ENCODE peak calls at places on chromosomes 7 and 10, in six cellular contexts. W, S, F, Y, H and C are unnamed samples. For H3K36me3, the result is how much of the 10 kb centered on the place peaks cover.

GRCh38 chr10:96758423-96758822 is 38.1 kb upstream of the PIK3AP1 start:
- DNase-seq in S (no peak), H (no peak), W (no peak), Y (peak), F (no peak), C (no peak)

GRCh38 chr10:70132098-70133029 is at the start of gene AIFM2:
- DNase-seq in Y (peak), W (peak), H (peak), S (peak), F (peak), C (peak)

GRCh38 chr10:18501198-18501597 is 150.2 kb downstream of the NSUN6 start:
- DNase-seq in F (no peak), H (peak), S (peak), Y (no peak), W (no peak), C (no peak)

GRCh38 chr7:10889266-10889898 is 84.3 kb upstream of the PHF14 start:
- DNase-seq in Y (peak), F (peak), W (peak), H (peak), S (peak), C (peak)

GRCh38 chr10:31116226-31116625 is 84.6 kb upstream of the ZNF438 start:
- DNase-seq in W (no peak), H (peak), S (peak), F (no peak), Y (no peak), C (no peak)

GRCh38 chr7:78197447-78197846 is 398.9 kb downstream of the PHTF2 start:
- DNase-seq in Y (no peak), W (no peak), F (peak), S (peak), H (peak), C (no peak)

GRCh38 chr10:124372906-124373305 is 45.8 kb downstream of the OAT start:
- DNase-seq in F (no peak), S (no peak), H (no peak), W (peak), Y (no peak), C (no peak)

GRCh38 chr7:112001089-112001826 is 204.9 kb downstream of the DOCK4 start:
- DNase-seq in W (no peak), S (peak), F (peak), H (peak), Y (no peak), C (no peak)

GRCh38 chr10:131221632-131222277 is 89.8 kb downstream of the TCERG1L start:
- DNase-seq in F (no peak), Y (no peak), W (peak), S (no peak), H (no peak), C (no peak)

GRCh38 chr7:90660819-90661218 is 64.7 kb downstream of the CDK14 start:
- DNase-seq in F (no peak), Y (no peak), S (no peak), H (peak), W (no peak), C (no peak)

GRCh38 chr10:33803248-33803647 is 468.8 kb upstream of the NRP1 start:
- DNase-seq in W (no peak), S (peak), F (peak), Y (no peak), H (peak), C (no peak)

GRCh38 chr7:132386249-132386681 is 190.0 kb downstream of the PLXNA4 start:
- DNase-seq in F (peak), Y (peak), S (peak), H (peak), W (no peak), C (no peak)

GRCh38 chr10:14259696-14260595 is 70.8 kb downstream of the FRMD4A start:
- DNase-seq in F (no peak), Y (peak), S (peak), W (no peak), H (no peak), C (no peak)

GRCh38 chr10:86888585-86889381 is 68.6 kb downstream of the MMRN2 start:
- DNase-seq in H (peak), W (no peak), Y (no peak), S (peak), F (peak), C (no peak)

GRCh38 chr7:19116121-19117080 is 1.0 kb downstream of the TWIST1 start:
- DNase-seq in Y (no peak), F (peak), W (no peak), S (peak), H (peak), C (peak)

GRCh38 chr10:71975891-71976725 is 11.9 kb downstream of the CHST3 start:
- DNase-seq in S (peak), F (peak), H (peak), W (no peak), Y (peak), C (no peak)

GRCh38 chr7:157016352-157017041 is 6.0 kb upstream of the MNX1 start:
- DNase-seq in W (no peak), S (no peak), F (no peak), Y (peak), H (no peak), C (no peak)

GRCh38 chr10:37711617-37712488 is 145.6 kb downstream of the ZNF248 start:
- DNase-seq in W (no peak), H (no peak), S (no peak), F (no peak), Y (peak), C (no peak)

GRCh38 chr7:100688593-100688860 is 5.5 kb downstream of the GIGYF1 start:
- DNase-seq in H (no peak), W (no peak), F (no peak), S (no peak), Y (no peak), C (no peak)

GRCh38 chr10:61793760-61794713 is 107.5 kb upstream of the ARID5B start:
- DNase-seq in S (peak), H (no peak), Y (no peak), F (no peak), W (no peak), C (no peak)

GRCh38 chr7:131040467-131040932 is 287.2 kb upstream of the MKLN1 start:
- DNase-seq in H (peak), W (no peak), Y (peak), F (peak), S (peak), C (peak)

GRCh38 chr10:132141526-132142395 is 45.0 kb upstream of the DPYSL4 start:
- DNase-seq in F (no peak), Y (no peak), H (no peak), S (no peak), W (peak), C (no peak)

GRCh38 chr10:102398172-102399020 is 2.9 kb downstream of the NFKB2 start:
- DNase-seq in W (no peak), H (no peak), F (no peak), S (no peak), Y (no peak), C (no peak)
- H3K4me3 ChIP-seq in W (no peak), H (no peak), F (peak), S (no peak), Y (no peak), C (no peak)

GRCh38 chr10:79054203-79055099 is 14.3 kb upstream of the ZMIZ1 start:
- DNase-seq in F (no peak), S (no peak), W (peak), Y (peak), H (no peak), C (peak)
- H3K36me3 ChIP-seq in F (under half), S (under half), W (under half), Y (under half), H (under half), C (under half)

GRCh38 chr10:3835770-3836169 is 50.8 kb upstream of the KLF6 start:
- DNase-seq in H (no peak), S (no peak), W (no peak), Y (peak), F (no peak), C (no peak)
- H3K4me3 ChIP-seq in H (no peak), S (no peak), W (no peak), Y (no peak), F (no peak), C (no peak)

GRCh38 chr7:1943933-1944618 is 274.0 kb downstream of the ELFN1 start:
- DNase-seq in F (no peak), Y (no peak), W (no peak), S (no peak), H (no peak), C (no peak)

GRCh38 chr7:1944619-1945210 is 274.6 kb downstream of the ELFN1 start:
- DNase-seq in S (no peak), Y (no peak), F (no peak), W (no peak), H (no peak), C (no peak)

GRCh38 chr7:1946461-1947450 is 276.7 kb downstream of the ELFN1 start:
- DNase-seq in W (no peak), H (no peak), Y (no peak), F (no peak), S (no peak), C (no peak)

GRCh38 chr7:1946025-1946424 is 275.9 kb downstream of the ELFN1 start:
- DNase-seq in W (no peak), S (no peak), Y (no peak), H (no peak), F (no peak), C (no peak)

GRCh38 chr7:1945558-1945957 is 275.5 kb downstream of the ELFN1 start:
- DNase-seq in S (no peak), W (no peak), H (no peak), F (no peak), Y (no peak), C (no peak)
- H3K36me3 ChIP-seq in S (under half), W (under half), H (under half), F (under half), Y (under half), C (under half)

GRCh38 chr10:11824376-11824775 is 1.2 kb downstream of the PROSER2 start:
- DNase-seq in F (peak), W (no peak), Y (no peak), S (peak), H (peak), C (no peak)

GRCh38 chr10:11822809-11823121 is 391 bp upstream of the PROSER2 start:
- DNase-seq in F (no peak), Y (no peak), H (no peak), W (no peak), S (no peak), C (no peak)

GRCh38 chr10:11822031-11822756 is 962 bp upstream of the PROSER2 start:
- DNase-seq in F (no peak), S (no peak), H (peak), Y (no peak), W (no peak), C (no peak)

GRCh38 chr10:11823989-11824346 is 812 bp downstream of the PROSER2 start:
- DNase-seq in F (peak), W (no peak), S (peak), H (no peak), Y (no peak), C (no peak)

DNA sequence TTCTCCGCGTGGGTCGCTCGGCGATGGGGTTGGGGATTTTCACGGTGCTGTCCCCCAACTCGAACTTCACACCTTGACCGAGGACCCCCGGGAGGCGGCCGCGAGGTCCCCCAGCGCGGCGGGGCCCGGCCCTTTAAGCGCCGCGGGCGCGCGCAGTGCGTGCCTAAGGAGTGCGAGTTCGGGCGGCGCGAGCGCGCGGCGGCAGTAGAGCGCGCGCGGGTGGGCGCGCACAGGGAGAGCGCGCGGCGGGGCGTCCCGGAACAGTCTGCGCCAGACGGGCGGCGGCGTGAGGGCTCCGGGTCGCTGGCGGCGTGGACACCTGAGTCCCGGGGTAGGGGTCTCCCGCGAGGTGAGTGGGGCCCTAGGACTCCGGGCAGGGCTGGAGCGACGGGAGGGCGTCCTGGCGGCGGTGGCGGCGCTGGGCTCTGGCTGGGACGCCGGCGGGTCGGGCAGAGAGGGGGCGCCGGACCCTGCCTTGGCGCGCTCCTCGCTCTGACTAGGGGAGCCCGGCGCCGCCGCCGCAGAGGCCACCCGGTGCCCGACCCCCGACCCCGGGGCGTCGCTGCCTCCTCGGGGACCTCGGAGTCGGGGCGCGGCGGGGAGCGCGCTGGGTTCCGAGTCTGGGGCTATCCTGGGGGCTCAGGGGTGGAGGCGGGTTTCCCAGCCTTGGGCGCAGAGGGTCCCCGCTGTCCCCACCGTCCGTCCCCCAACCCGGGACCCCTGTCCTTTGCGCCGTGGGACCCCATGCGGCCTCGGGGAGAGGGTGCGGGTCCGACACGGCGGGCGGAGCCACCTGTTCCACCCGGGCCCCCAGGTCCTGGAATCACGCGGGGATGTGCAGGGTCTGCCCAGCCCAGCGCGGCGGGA is at the start of gene PROSER2:
- DNase-seq in S (peak), F (peak), W (peak), Y (peak), H (no peak), C (peak)
- H3K4me3 ChIP-seq in S (peak), F (peak), W (no peak), Y (peak), H (peak), C (peak)

DNA sequence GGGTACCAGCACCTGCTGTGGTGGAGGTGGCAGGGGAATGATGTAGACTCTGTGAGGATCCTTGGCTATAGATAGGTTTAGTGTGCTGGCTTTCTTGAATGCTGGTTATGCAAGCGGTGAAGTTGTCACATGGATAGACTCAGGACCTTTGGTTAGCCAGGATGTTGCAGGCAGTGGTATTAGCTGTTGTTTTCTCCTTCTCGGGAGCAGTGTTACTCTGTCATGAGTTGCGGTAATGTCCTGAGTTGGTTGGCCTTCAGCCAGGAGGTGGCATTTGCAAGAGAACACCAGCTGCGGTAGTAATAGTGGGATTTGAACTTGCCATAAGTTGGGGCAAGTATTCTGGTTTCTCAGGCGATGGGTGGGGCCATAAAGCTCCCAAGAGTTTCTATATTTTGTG is 10.8 kb downstream of the AGK start:
- DNase-seq in W (no peak), Y (no peak), S (no peak), H (no peak), F (no peak), C (no peak)
- H3K36me3 ChIP-seq in W (under half), Y (under half), S (under half), H (under half), F (under half), C (under half)

GRCh38 chr7:44880317-44881018 is 4.9 kb downstream of the PURB start:
- DNase-seq in W (no peak), Y (no peak), F (no peak), S (no peak), H (no peak), C (peak)

GRCh38 chr7:44882899-44883298 is 2.4 kb downstream of the PURB start:
- DNase-seq in H (peak), Y (no peak), W (no peak), S (peak), F (no peak), C (no peak)

GRCh38 chr7:44883961-44884360 is 1.4 kb downstream of the PURB start:
- DNase-seq in Y (no peak), W (no peak), S (no peak), F (no peak), H (no peak), C (no peak)

GRCh38 chr7:44881610-44882009 is 3.7 kb downstream of the PURB start:
- DNase-seq in H (peak), S (peak), W (no peak), F (peak), Y (no peak), C (peak)

DNA sequence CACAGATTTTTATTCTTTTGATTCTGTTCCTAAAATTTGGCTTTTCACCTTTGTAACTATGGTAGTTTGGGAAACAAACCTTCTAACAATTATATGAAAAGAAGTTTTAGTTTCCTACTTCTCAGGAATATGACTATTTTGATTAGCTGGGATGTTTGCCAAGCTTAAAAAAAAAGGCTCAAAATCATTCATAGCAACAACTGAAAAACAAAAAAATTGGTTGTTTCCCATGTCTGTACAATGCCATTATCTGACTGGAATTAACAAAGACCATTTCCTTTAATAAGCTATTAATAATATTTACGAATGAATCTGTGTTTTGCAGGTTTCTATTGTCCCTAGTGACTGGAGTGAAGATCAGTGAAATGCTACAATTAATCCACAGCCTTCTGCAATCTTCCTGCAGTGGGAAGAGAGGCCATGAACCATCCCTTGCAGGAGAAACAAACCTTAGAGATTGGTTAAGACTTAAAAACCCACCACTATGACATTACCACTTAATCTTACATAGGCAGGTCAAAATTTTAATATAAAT is 4.2 kb downstream of the PURB start:
- DNase-seq in F (peak), S (no peak), H (no peak), Y (no peak), W (no peak), C (no peak)
- H3K4me3 ChIP-seq in F (peak), S (peak), H (peak), Y (no peak), W (peak), C (peak)

GRCh38 chr7:66804001-66804400 is 63.5 kb downstream of the RABGEF1 start:
- DNase-seq in Y (no peak), F (peak), S (peak), H (no peak), W (no peak), C (no peak)
- H3K36me3 ChIP-seq in Y (under half), F (under half), S (under half), H (under half), W (under half), C (under half)